ENCODE peak calls at places on chromosomes 3 and 15, in nine cellular contexts. M is NCI-H460; H is stimulated activated CD4-positive, alpha-beta T cell treated with anti-CD3 and anti-CD28 coated beads, Interleukin-2, amount 100 ng/mL, for 24 hours; V is adipocyte; E is stimulated activated CD8-positive, alpha-beta memory T cell treated with anti-CD3 and anti-CD28 coated beads, Interleukin-15, amount 100 ng/mL, for 1 hour; I is AG08395; X is IMR-90; W is CD8-positive, alpha-beta memory T cell; T is A549. R is an unnamed sample.

GRCh38 chr15:90620379-90621134 is 90.8 kb downstream of the CRTC3 start:
- DNase-seq in M (no peak), H (peak), V (no peak), E (no peak), I (no peak), X (no peak), W (no peak), T (no peak), R (no peak)

GRCh38 chr3:193906849-193907410 is 229.0 kb upstream of the HES1 start:
- DNase-seq in M (no peak), H (no peak), V (no peak), E (no peak), I (no peak), X (no peak), W (no peak), T (no peak), R (no peak)

GRCh38 chr15:31236184-31237041 is 90.2 kb upstream of the KLF13 start:
- DNase-seq in M (peak), H (no peak), V (peak), E (no peak), I (peak), X (peak), W (no peak), T (peak), R (peak)

GRCh38 chr3:94360982-94361381 is 298.1 kb downstream of the NSUN3 start:
- DNase-seq in M (no peak), H (no peak), V (no peak), E (no peak), I (no peak), X (no peak), W (no peak), T (no peak), R (no peak)

GRCh38 chr3:71389911-71390573 is 193.5 kb downstream of the FOXP1 start:
- DNase-seq in M (no peak), H (peak), V (peak), E (no peak), I (no peak), X (peak), W (no peak), T (no peak), R (no peak)

GRCh38 chr15:66287461-66288055 is 5.8 kb upstream of the DIS3L start:
- DNase-seq in M (peak), H (no peak), V (peak), E (no peak), I (peak), X (peak), W (peak), T (peak), R (peak)

GRCh38 chr3:170689218-170689874 is 103.5 kb upstream of the SLC7A14 start:
- DNase-seq in M (peak), H (no peak), V (peak), E (no peak), I (peak), X (peak), W (no peak), T (peak), R (peak)

GRCh38 chr3:129016725-129017530 is 15.8 kb downstream of the EFCC1 start:
- DNase-seq in M (no peak), H (no peak), V (no peak), E (no peak), I (no peak), X (peak), W (peak), T (no peak), R (no peak)

GRCh38 chr3:38003817-38004414 is 13.3 kb downstream of the VILL start:
- DNase-seq in M (no peak), H (no peak), V (no peak), E (no peak), I (no peak), X (no peak), W (no peak), T (no peak), R (no peak)

GRCh38 chr3:72210248-72210647 is 425.3 kb upstream of the PROK2 start:
- DNase-seq in M (no peak), H (no peak), V (no peak), E (no peak), I (no peak), X (no peak), W (no peak), T (no peak), R (no peak)

GRCh38 chr3:191412764-191413163 is 48.2 kb upstream of the PYDC2 start:
- DNase-seq in M (no peak), H (no peak), V (peak), E (no peak), I (peak), X (peak), W (no peak), T (no peak), R (peak)